ENCODE peak calls at places on chromosomes 6 and 20, in four cellular contexts. W is endothelial cell, V is hepatocyte, L is AG09319. J is an unnamed sample.

GRCh38 chr20:63693079-63693974 is 3.1 kb upstream of the TNFRSF6B start:
- DNase-seq in W (no peak), V (no peak), L (no peak), J (no peak)

GRCh38 chr6:135675862-135676261 is 175.6 kb upstream of the PDE7B start:
- DNase-seq in W (peak; percentile 59), V (peak; percentile 80), L (no peak), J (peak; percentile 16)

GRCh38 chr6:33616913-33617312 is 4.2 kb upstream of the ITPR3 start:
- DNase-seq in W (no peak), V (no peak), L (no peak), J (no peak)

GRCh38 chr6:34235605-34236422 is 859 bp upstream of the HMGA1 start:
- DNase-seq in W (no peak), V (peak; percentile 86), L (no peak), J (peak; percentile 75)

GRCh38 chr6:16982827-16983226 is 119.0 kb upstream of the STMND1 start:
- DNase-seq in W (no peak), V (no peak), L (peak; percentile 88), J (no peak)

GRCh38 chr20:51396365-51396909 is 146.1 kb downstream of the NFATC2 start:
- DNase-seq in W (no peak), V (no peak), L (no peak), J (no peak)

GRCh38 chr6:73134588-73134987 is 90.7 kb downstream of the KHDC1L start:
- DNase-seq in W (peak; percentile 83), V (peak; percentile 35), L (no peak), J (no peak)

GRCh38 chr6:44128020-44128917 is 915 bp downstream of the TMEM63B start:
- DNase-seq in W (peak; percentile 57), V (peak; percentile 65), L (no peak), J (peak; percentile 73)

GRCh38 chr6:4928426-4928825 is 75.4 kb downstream of the RPP40 start:
- DNase-seq in W (no peak), V (no peak), L (no peak), J (no peak)

GRCh38 chr20:19785173-19785799 is 27.2 kb downstream of the RIN2 start:
- DNase-seq in W (no peak), V (no peak), L (no peak), J (no peak)

GRCh38 chr6:109373762-109374161 is 8.5 kb downstream of the CD164 start:
- DNase-seq in W (no peak), V (no peak), L (no peak), J (peak; percentile 41)

GRCh38 chr6:41182069-41183034 is 18.6 kb downstream of the TREML2 start:
- DNase-seq in W (peak; percentile 54), V (peak; percentile 76), L (peak; percentile 42), J (peak; percentile 54)

GRCh38 chr6:81697564-81697963 is 54.9 kb downstream of the TENT5A start:
- DNase-seq in W (no peak), V (peak; percentile 9), L (no peak), J (no peak)

GRCh38 chr20:25858495-25859425 is 162.1 kb upstream of the ZNF337 start:
- DNase-seq in W (no peak), V (no peak), L (no peak), J (no peak)

GRCh38 chr6:100382767-100383195 is 81.9 kb downstream of the SIM1 start:
- DNase-seq in W (no peak), V (no peak), L (no peak), J (no peak)

GRCh38 chr20:14142171-14142570 is 146.9 kb downstream of the MACROD2 start:
- DNase-seq in W (peak; percentile 67), V (peak; percentile 85), L (peak; percentile 14), J (peak; percentile 22)

GRCh38 chr6:167858086-167858591 is 31.4 kb downstream of the AFDN start:
- DNase-seq in W (no peak), V (no peak), L (peak; percentile 19), J (no peak)

GRCh38 chr6:83265384-83265783 is 72.2 kb downstream of the RWDD2A start:
- DNase-seq in W (no peak), V (no peak), L (no peak), J (no peak)

GRCh38 chr6:6546318-6547110 is 42.0 kb upstream of the LY86 start:
- DNase-seq in W (peak; percentile 49), V (peak; percentile 63), L (no peak), J (peak; percentile 66)

GRCh38 chr6:100237881-100238280 is 226.8 kb downstream of the SIM1 start:
- DNase-seq in W (no peak), V (no peak), L (no peak), J (no peak)

GRCh38 chr6:47109281-47109680 is 67.1 kb upstream of the ADGRF1 start:
- DNase-seq in W (no peak), V (no peak), L (no peak), J (no peak)

GRCh38 chr6:10401632-10402223 is 13.1 kb downstream of the TFAP2A start:
- DNase-seq in W (no peak), V (no peak), L (no peak), J (no peak)

GRCh38 chr6:149032599-149033405 is 284.7 kb upstream of the TAB2 start:
- DNase-seq in W (no peak), V (no peak), L (peak; percentile 68), J (peak; percentile 83)

GRCh38 chr6:161318456-161318855 is 44.6 kb upstream of the AGPAT4 start:
- DNase-seq in W (no peak), V (no peak), L (no peak), J (no peak)

GRCh38 chr20:19257201-19257600 is 44.8 kb downstream of the SLC24A3 start:
- DNase-seq in W (no peak), V (no peak), L (no peak), J (no peak)

GRCh38 chr6:3319801-3320200 is 61.1 kb downstream of the PSMG4 start:
- DNase-seq in W (no peak), V (no peak), L (no peak), J (no peak)

GRCh38 chr6:51830666-51831065 is 256.7 kb downstream of the PKHD1 start:
- DNase-seq in W (no peak), V (no peak), L (no peak), J (no peak)

GRCh38 chr6:30231067-30231466 is 17.9 kb upstream of the TRIM26 start:
- DNase-seq in W (no peak), V (no peak), L (no peak), J (no peak)

GRCh38 chr6:70956451-70957283 is at the start of gene B3GAT2:
- DNase-seq in W (peak; percentile 36), V (peak; percentile 47), L (no peak), J (peak; percentile 40)

GRCh38 chr6:54722328-54722727 is 124.2 kb upstream of the FAM83B start:
- DNase-seq in W (no peak), V (no peak), L (no peak), J (no peak)

GRCh38 chr6:7776509-7776908 is 50.6 kb downstream of the BMP6 start:
- DNase-seq in W (no peak), V (no peak), L (no peak), J (no peak)

GRCh38 chr6:7781240-7781639 is 55.3 kb downstream of the BMP6 start:
- DNase-seq in W (no peak), V (no peak), L (no peak), J (no peak)

GRCh38 chr6:7773914-7774313 is 48.0 kb downstream of the BMP6 start:
- DNase-seq in W (no peak), V (no peak), L (no peak), J (no peak)

GRCh38 chr6:7773322-7773721 is 47.4 kb downstream of the BMP6 start:
- DNase-seq in W (no peak), V (no peak), L (no peak), J (no peak)

DNA sequence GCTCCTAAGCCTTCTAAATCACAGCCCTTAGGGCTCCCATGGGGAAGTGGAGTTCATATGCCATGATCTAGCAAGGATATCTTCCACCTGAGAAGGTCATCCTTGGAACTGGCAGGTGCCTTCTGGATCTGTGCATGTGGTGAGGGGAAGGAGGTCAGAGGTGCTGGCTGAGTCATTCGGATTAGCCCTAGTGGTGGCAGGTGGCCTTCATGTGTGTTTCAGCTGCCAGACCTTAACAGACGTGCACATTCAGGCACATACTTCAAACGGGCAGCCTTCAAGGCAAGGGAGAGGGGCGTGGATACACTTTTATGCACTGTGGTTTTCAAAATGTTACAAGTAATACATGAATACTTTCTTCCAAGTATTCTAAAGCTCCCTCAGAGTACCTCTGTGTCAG is 51.2 kb downstream of the BMP6 start:
- DNase-seq in W (no peak), V (no peak), L (no peak), J (no peak)
- TF ChIP-seq CTCF in W (no peak), V (no peak), L (no peak), J (no peak)

DNA sequence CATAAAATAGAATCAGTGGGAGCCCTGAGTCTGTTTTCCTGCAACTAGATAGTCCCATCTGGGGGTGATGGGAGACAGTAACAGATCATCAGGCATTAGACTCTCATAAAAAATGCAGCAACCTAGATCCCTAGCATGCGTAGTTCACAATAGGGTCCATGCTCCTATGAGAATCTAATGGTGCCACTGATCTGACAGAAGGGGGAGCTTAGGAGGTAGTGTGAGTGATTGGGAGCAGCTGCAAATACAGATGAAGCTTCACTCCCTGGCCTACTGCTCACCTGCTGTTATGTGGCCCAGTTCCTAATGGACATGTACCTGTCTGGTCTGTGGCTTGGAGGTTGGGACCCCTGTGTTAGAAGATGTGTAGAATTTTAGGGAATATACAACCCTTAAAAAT is 904.5 kb upstream of the EPHA7 start:
- DNase-seq in W (no peak), V (peak; percentile 23), L (no peak), J (no peak)
- TF ChIP-seq CTCF in W (no peak), V (peak; percentile 21), L (no peak), J (peak; percentile 8)

GRCh38 chr20:48294196-48294595 is 508.9 kb upstream of the SULF2 start:
- DNase-seq in W (no peak), V (no peak), L (no peak), J (no peak)

GRCh38 chr20:48292806-48293205 is 507.5 kb upstream of the SULF2 start:
- DNase-seq in W (no peak), V (no peak), L (no peak), J (no peak)

GRCh38 chr20:48294942-48295341 is 509.7 kb upstream of the SULF2 start:
- DNase-seq in W (no peak), V (no peak), L (no peak), J (no peak)

GRCh38 chr20:48295966-48296421 is 510.7 kb upstream of the SULF2 start:
- DNase-seq in W (no peak), V (peak; percentile 40), L (no peak), J (no peak)

GRCh38 chr20:48295445-48295903 is 510.2 kb upstream of the SULF2 start:
- DNase-seq in W (peak; percentile 18), V (peak; percentile 75), L (peak; percentile 80), J (no peak)
- TF ChIP-seq CTCF in W (no peak), V (peak; percentile 52), L (peak; percentile 56), J (no peak)

GRCh38 chr6:36423101-36423824 is 19.4 kb downstream of the PXT1 start:
- DNase-seq in W (peak; percentile 100), V (peak; percentile 100), L (peak; percentile 90), J (peak; percentile 97)
- TF ChIP-seq CTCF in W (no peak), V (peak; percentile 79), L (peak; percentile 71), J (peak; percentile 61)

DNA sequence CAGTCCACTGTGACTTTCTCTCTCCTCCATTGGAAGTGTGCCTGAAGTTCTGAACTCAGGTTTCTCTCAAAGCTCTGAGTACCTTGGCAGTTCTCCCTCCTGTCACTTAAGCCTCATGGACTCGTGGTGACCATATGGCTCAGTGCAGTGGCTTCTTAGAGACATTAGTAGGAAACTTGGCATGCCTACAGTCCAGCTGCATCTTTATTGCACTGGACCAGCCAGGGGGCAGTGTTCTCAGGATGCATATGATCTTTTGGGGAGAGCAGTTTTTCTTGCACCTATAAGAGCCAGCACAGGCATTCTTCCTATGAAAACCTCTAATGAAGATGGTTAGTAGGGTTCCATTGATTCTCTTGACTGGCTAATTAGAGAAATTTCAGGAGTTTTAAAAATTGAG is 47.5 kb upstream of the KCNK16 start:
- DNase-seq in W (no peak), V (no peak), L (no peak), J (no peak)
- TF ChIP-seq CTCF in W (no peak), V (peak; percentile 24), L (peak; percentile 16), J (no peak)

GRCh38 chr6:63245908-63246307 is 34.6 kb downstream of the FKBP1C start:
- DNase-seq in W (peak; percentile 11), V (no peak), L (no peak), J (no peak)
- TF ChIP-seq CTCF in W (peak; percentile 18), V (peak; percentile 2), L (no peak), J (no peak)

J was measured in GM13976.